ENCODE peak calls at places on chromosomes 5 and 9, in seven cellular contexts. One of them, this sample, is unnamed.

GRCh38 chr9:137697832-137698231 is 79.0 kb downstream of the EHMT1 start:
- DNase-seq in iris pigment epithelial cell: no peak
- DNase-seq in endothelial cell: no peak
- DNase-seq in nucleus accumbens: no peak
- DNase-seq in GM12892: no peak
- DNase-seq in right atrium auricular region: no peak
- DNase-seq in HEK293T: no peak
- DNase-seq in this sample: no peak

GRCh38 chr5:2985718-2986117 is 234.2 kb upstream of the IRX2 start:
- DNase-seq in iris pigment epithelial cell: no peak
- DNase-seq in endothelial cell: no peak
- DNase-seq in nucleus accumbens: no peak
- DNase-seq in GM12892: no peak
- DNase-seq in right atrium auricular region: no peak
- DNase-seq in HEK293T: no peak
- DNase-seq in this sample: no peak

GRCh38 chr9:34579097-34579818 is 10.3 kb downstream of the CNTFR start:
- DNase-seq in iris pigment epithelial cell: no peak
- DNase-seq in endothelial cell: no peak
- DNase-seq in nucleus accumbens: no peak
- DNase-seq in GM12892: no peak
- DNase-seq in right atrium auricular region: no peak
- DNase-seq in HEK293T: no peak
- DNase-seq in this sample: no peak

GRCh38 chr9:134959126-134959970 is 41.6 kb upstream of the FCN1 start:
- DNase-seq in iris pigment epithelial cell: no peak
- DNase-seq in endothelial cell: no peak
- DNase-seq in nucleus accumbens: no peak
- DNase-seq in GM12892: no peak
- DNase-seq in right atrium auricular region: no peak
- DNase-seq in HEK293T: no peak
- DNase-seq in this sample: no peak

GRCh38 chr9:132744881-132745761 is 74.9 kb downstream of the GTF3C4 start:
- DNase-seq in iris pigment epithelial cell: no peak
- DNase-seq in endothelial cell: no peak
- DNase-seq in nucleus accumbens: no peak
- DNase-seq in GM12892: no peak
- DNase-seq in right atrium auricular region: no peak
- DNase-seq in HEK293T: peak
- DNase-seq in this sample: no peak

GRCh38 chr5:132364319-132364718 is 5.2 kb upstream of the SLC22A5 start:
- DNase-seq in iris pigment epithelial cell: peak
- DNase-seq in endothelial cell: no peak
- DNase-seq in nucleus accumbens: no peak
- DNase-seq in GM12892: no peak
- DNase-seq in right atrium auricular region: peak
- DNase-seq in HEK293T: no peak
- DNase-seq in this sample: no peak

GRCh38 chr9:128654481-128654880 is 2.2 kb downstream of the DYNC2I2 start:
- DNase-seq in iris pigment epithelial cell: no peak
- DNase-seq in endothelial cell: no peak
- DNase-seq in nucleus accumbens: no peak
- DNase-seq in GM12892: no peak
- DNase-seq in right atrium auricular region: no peak
- DNase-seq in HEK293T: no peak
- DNase-seq in this sample: no peak

GRCh38 chr9:132798817-132799790 is 79.0 kb downstream of the AK8 start:
- DNase-seq in iris pigment epithelial cell: no peak
- DNase-seq in endothelial cell: no peak
- DNase-seq in nucleus accumbens: no peak
- DNase-seq in GM12892: no peak
- DNase-seq in right atrium auricular region: peak
- DNase-seq in HEK293T: no peak
- DNase-seq in this sample: no peak

GRCh38 chr9:89878687-89879086 is 273.9 kb downstream of the GADD45G start:
- DNase-seq in iris pigment epithelial cell: no peak
- DNase-seq in endothelial cell: no peak
- DNase-seq in nucleus accumbens: peak
- DNase-seq in GM12892: no peak
- DNase-seq in right atrium auricular region: peak
- DNase-seq in HEK293T: no peak
- DNase-seq in this sample: no peak

GRCh38 chr5:58828145-58828544 is 245.3 kb downstream of the RAB3C start:
- DNase-seq in iris pigment epithelial cell: no peak
- DNase-seq in endothelial cell: no peak
- DNase-seq in nucleus accumbens: no peak
- DNase-seq in GM12892: no peak
- DNase-seq in right atrium auricular region: no peak
- DNase-seq in HEK293T: no peak
- DNase-seq in this sample: no peak

GRCh38 chr9:123550012-123550411 is 194.0 kb downstream of the CRB2 start:
- DNase-seq in iris pigment epithelial cell: no peak
- DNase-seq in endothelial cell: no peak
- DNase-seq in nucleus accumbens: no peak
- DNase-seq in GM12892: no peak
- DNase-seq in right atrium auricular region: no peak
- DNase-seq in HEK293T: no peak
- DNase-seq in this sample: no peak

GRCh38 chr5:52844885-52845284 is 57.2 kb downstream of the ITGA1 start:
- DNase-seq in iris pigment epithelial cell: peak
- DNase-seq in endothelial cell: no peak
- DNase-seq in nucleus accumbens: no peak
- DNase-seq in GM12892: no peak
- DNase-seq in right atrium auricular region: no peak
- DNase-seq in HEK293T: no peak
- DNase-seq in this sample: no peak

GRCh38 chr5:53397845-53398244 is 82.6 kb upstream of the FST start:
- DNase-seq in iris pigment epithelial cell: peak
- DNase-seq in endothelial cell: no peak
- DNase-seq in nucleus accumbens: no peak
- DNase-seq in GM12892: no peak
- DNase-seq in right atrium auricular region: no peak
- DNase-seq in HEK293T: no peak
- DNase-seq in this sample: no peak